ENCODE peak calls at places on chromosome 15, in seven cellular contexts. I, S, J, A, F, W and O are unnamed samples.

GRCh38 chr15:48888836-48889235 is 10.9 kb downstream of the EID1 start:
- DNase-seq in J (no peak), W (no peak), I (no peak), S (no peak), F (no peak), A (no peak), O (no peak)

GRCh38 chr15:73983211-73983727 is 8.8 kb downstream of the STOML1 start:
- DNase-seq in J (no peak), W (peak), S (no peak), A (no peak), F (peak), I (peak), O (no peak)

GRCh38 chr15:26051771-26052685 is 188.9 kb upstream of the ATP10A start:
- DNase-seq in A (no peak), S (no peak), J (no peak), F (no peak), W (no peak), I (peak), O (no peak)

GRCh38 chr15:95169701-95170459 is 938.5 kb downstream of the MCTP2 start:
- DNase-seq in A (peak), F (no peak), S (no peak), J (no peak), W (no peak), I (peak), O (no peak)

GRCh38 chr15:31452595-31453557 is 126.2 kb downstream of the KLF13 start:
- DNase-seq in A (no peak), S (no peak), F (no peak), W (no peak), I (no peak), J (no peak), O (no peak)

GRCh38 chr15:62402687-62403086 is 237.6 kb upstream of the C2CD4B start:
- DNase-seq in F (no peak), S (no peak), W (no peak), A (no peak), J (no peak), I (no peak), O (no peak)

GRCh38 chr15:66679657-66680108 is 22.4 kb upstream of the SMAD6 start:
- DNase-seq in A (no peak), F (no peak), I (peak), S (no peak), J (no peak), W (no peak), O (no peak)

GRCh38 chr15:69016021-69016595 is 1.6 kb downstream of the NOX5 start:
- DNase-seq in F (no peak), S (no peak), I (no peak), A (no peak), W (no peak), J (no peak), O (no peak)

GRCh38 chr15:40271915-40272712 is 10.8 kb downstream of the ANKRD63 start:
- DNase-seq in W (no peak), A (no peak), S (no peak), J (no peak), F (no peak), I (no peak), O (no peak)

GRCh38 chr15:29854413-29854812 is 32.1 kb upstream of the TJP1 start:
- DNase-seq in I (no peak), A (no peak), S (peak), F (no peak), W (no peak), J (no peak), O (no peak)

GRCh38 chr15:58498821-58499580 is 67.2 kb downstream of the LIPC start:
- DNase-seq in I (peak), J (no peak), A (no peak), F (no peak), S (peak), W (no peak), O (no peak)

GRCh38 chr15:41331281-41331680 is 1.1 kb downstream of the OIP5 start:
- DNase-seq in F (no peak), S (no peak), J (no peak), I (no peak), A (no peak), W (no peak), O (no peak)

GRCh38 chr15:69508659-69509058 is 56.0 kb downstream of the RPLP1 start:
- DNase-seq in J (no peak), I (no peak), A (no peak), S (no peak), F (no peak), W (no peak), O (no peak)

GRCh38 chr15:95247068-95247984 is 1016.0 kb downstream of the MCTP2 start:
- DNase-seq in W (no peak), J (no peak), A (no peak), I (peak), F (no peak), S (peak), O (no peak)

GRCh38 chr15:39083213-39083612 is 497.7 kb upstream of the THBS1 start:
- DNase-seq in I (no peak), A (no peak), W (no peak), S (no peak), F (no peak), J (no peak), O (no peak)

GRCh38 chr15:38213392-38213791 is 39.2 kb upstream of the SPRED1 start:
- DNase-seq in S (no peak), A (no peak), J (no peak), I (no peak), F (no peak), W (no peak), O (no peak)

GRCh38 chr15:48459571-48460461 is 128.6 kb downstream of the DUT start:
- DNase-seq in J (no peak), W (no peak), A (no peak), F (no peak), S (peak), I (no peak), O (no peak)

GRCh38 chr15:35522061-35522460 is 23.9 kb downstream of the DPH6 start:
- DNase-seq in F (no peak), J (no peak), S (no peak), A (no peak), W (no peak), I (no peak), O (no peak)

GRCh38 chr15:73927476-73928240 is 1.4 kb downstream of the LOXL1 start:
- DNase-seq in A (peak), S (peak), F (peak), I (peak), W (peak), J (peak), O (peak)

GRCh38 chr15:86915811-86916331 is 836.2 kb downstream of the AGBL1 start:
- DNase-seq in S (peak), J (no peak), F (no peak), A (peak), I (peak), W (peak), O (no peak)

GRCh38 chr15:78003539-78004008 is 73.9 kb downstream of the TBC1D2B start:
- DNase-seq in A (peak), S (no peak), I (no peak), F (no peak), W (peak), J (no peak), O (no peak)

GRCh38 chr15:74027688-74028087 is 33.2 kb downstream of the PML start:
- DNase-seq in W (no peak), S (no peak), J (no peak), F (no peak), I (no peak), A (no peak), O (no peak)

GRCh38 chr15:41695750-41696436 is 35.7 kb downstream of the MGA start:
- DNase-seq in I (peak), A (peak), J (peak), S (peak), F (no peak), W (no peak), O (peak)

GRCh38 chr15:25739687-25740121 is 123.4 kb downstream of the ATP10A start:
- DNase-seq in I (peak), S (peak), F (no peak), W (peak), A (no peak), J (no peak), O (no peak)